ENCODE peak calls at places on chromosomes 11 and 22, in eight cellular contexts. O is epithelial cell of proximal tubule, Z is BE2C, D is AG10803, R is GM23338, S is AG04449, Q is body of pancreas, V is kidney. T is an unnamed sample.

GRCh38 chr22:39221999-39222686 is 22.6 kb downstream of the PDGFB start:
- DNase-seq in O (no peak), Z (no peak), D (no peak), R (no peak), S (no peak), Q (no peak), V (peak), T (no peak)

GRCh38 chr11:23252426-23252825 is 392.2 kb upstream of the CCDC179 start:
- DNase-seq in O (no peak), Z (no peak), D (no peak), R (no peak), S (no peak), Q (no peak), V (no peak), T (no peak)

GRCh38 chr11:75558939-75559843 is 2.9 kb upstream of the SERPINH1 start:
- DNase-seq in O (no peak), Z (no peak), D (peak), R (peak), S (no peak), Q (no peak), V (no peak), T (peak)

GRCh38 chr11:133659542-133660201 is 127.4 kb upstream of the OPCML start:
- DNase-seq in O (no peak), Z (no peak), D (no peak), R (peak), S (no peak), Q (no peak), V (no peak), T (no peak)

GRCh38 chr11:11537372-11537771 is 84.4 kb downstream of the GALNT18 start:
- DNase-seq in O (no peak), Z (no peak), D (no peak), R (no peak), S (no peak), Q (no peak), V (no peak), T (no peak)

GRCh38 chr11:2929880-2930704 is 872 bp upstream of the PHLDA2 start:
- DNase-seq in O (no peak), Z (no peak), D (peak), R (peak), S (no peak), Q (peak), V (peak), T (peak)

GRCh38 chr11:71452354-71453020 is 516 bp upstream of the NADSYN1 start:
- DNase-seq in O (no peak), Z (no peak), D (peak), R (peak), S (no peak), Q (peak), V (peak), T (peak)

GRCh38 chr11:19844806-19845205 is 132.2 kb downstream of the NAV2 start:
- DNase-seq in O (no peak), Z (no peak), D (no peak), R (no peak), S (no peak), Q (no peak), V (no peak), T (no peak)

GRCh38 chr11:27807594-27807993 is 107.3 kb upstream of the BDNF start:
- DNase-seq in O (no peak), Z (no peak), D (peak), R (no peak), S (peak), Q (no peak), V (no peak), T (peak)

GRCh38 chr11:204587-205109 is 2.6 kb downstream of the BET1L start:
- DNase-seq in O (no peak), Z (no peak), D (no peak), R (no peak), S (no peak), Q (peak), V (peak), T (no peak)

GRCh38 chr22:38697055-38697980 is 3.4 kb downstream of the JOSD1 start:
- DNase-seq in O (no peak), Z (no peak), D (peak), R (no peak), S (no peak), Q (no peak), V (no peak), T (peak)

GRCh38 chr11:118684187-118684586 is 4.7 kb upstream of the TREH start:
- DNase-seq in O (no peak), Z (no peak), D (no peak), R (no peak), S (no peak), Q (no peak), V (no peak), T (no peak)

GRCh38 chr11:108122166-108122628 is 830 bp downstream of the ACAT1 start:
- DNase-seq in O (no peak), Z (no peak), D (peak), R (peak), S (no peak), Q (peak), V (no peak), T (peak)

GRCh38 chr11:19311306-19312030 is 70.7 kb upstream of the E2F8 start:
- DNase-seq in O (no peak), Z (peak), D (peak), R (peak), S (no peak), Q (peak), V (no peak), T (peak)

GRCh38 chr11:17164361-17165246 is 43.2 kb downstream of the PIK3C2A start:
- DNase-seq in O (no peak), Z (no peak), D (peak), R (no peak), S (no peak), Q (no peak), V (no peak), T (peak)

DNA sequence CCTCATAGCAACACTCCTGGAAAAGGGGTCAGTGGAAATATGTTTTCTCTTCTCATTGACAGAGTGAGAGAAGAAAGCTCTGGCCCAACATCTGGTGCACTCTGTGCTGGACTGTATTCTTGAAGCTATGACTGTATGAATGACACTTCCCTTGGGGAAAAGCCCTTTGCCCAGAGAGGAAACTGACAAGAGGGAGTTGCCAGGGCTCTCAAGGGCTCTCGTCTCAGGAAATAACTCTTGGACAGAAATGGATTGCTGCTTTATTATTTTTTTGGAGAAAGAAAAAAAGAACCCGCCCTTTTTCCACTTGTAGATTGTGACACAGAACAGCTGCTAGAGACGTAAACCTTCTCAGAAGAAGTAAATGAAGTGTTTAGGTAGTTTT is 11.4 kb downstream of the ETS1 start:
- DNase-seq in O (no peak), Z (no peak), D (peak), R (no peak), S (no peak), Q (peak), V (no peak), T (peak)
- H3K4me3 ChIP-seq in O (no peak), Z (no peak), D (no peak), R (no peak), S (no peak), Q (no peak), V (no peak), T (no peak)

DNA sequence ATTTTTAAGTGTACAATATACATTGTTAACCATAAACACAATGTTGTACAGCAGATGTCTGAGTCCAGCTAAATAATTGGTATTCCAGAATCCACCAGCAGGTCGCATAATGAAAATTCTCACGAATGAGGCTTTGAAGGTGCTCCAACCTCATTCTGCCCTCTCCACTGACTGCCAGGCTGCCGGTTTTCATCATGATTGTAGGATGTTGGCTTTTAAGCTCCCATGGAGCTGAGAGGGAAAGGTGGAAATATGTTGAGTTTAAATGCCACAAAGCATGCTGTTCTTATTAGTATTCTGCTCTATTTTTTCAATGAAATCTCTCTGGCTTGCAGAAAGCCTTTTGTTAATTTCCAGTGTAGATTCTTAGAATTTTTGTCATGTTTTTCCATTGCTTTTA is 337.2 kb upstream of the DDI1 start:
- DNase-seq in O (no peak), Z (no peak), D (peak), R (peak), S (no peak), Q (no peak), V (no peak), T (peak)
- TF ChIP-seq CTCF in O (peak), Z (peak), D (peak), R (no peak), S (no peak), Q (peak), V (no peak), T (peak)

GRCh38 chr11:70381350-70381749 is 17.0 kb upstream of the CTTN start:
- DNase-seq in O (no peak), Z (no peak), D (no peak), R (no peak), S (no peak), Q (no peak), V (no peak), T (no peak)

GRCh38 chr11:70383664-70384395 is 14.5 kb upstream of the CTTN start:
- DNase-seq in O (no peak), Z (no peak), D (peak), R (no peak), S (no peak), Q (no peak), V (no peak), T (no peak)

GRCh38 chr11:70381872-70382842 is 16.2 kb upstream of the CTTN start:
- DNase-seq in O (no peak), Z (no peak), D (peak), R (peak), S (peak), Q (no peak), V (no peak), T (peak)

GRCh38 chr11:70387564-70387963 is 10.8 kb upstream of the CTTN start:
- DNase-seq in O (no peak), Z (no peak), D (no peak), R (no peak), S (no peak), Q (no peak), V (no peak), T (no peak)

DNA sequence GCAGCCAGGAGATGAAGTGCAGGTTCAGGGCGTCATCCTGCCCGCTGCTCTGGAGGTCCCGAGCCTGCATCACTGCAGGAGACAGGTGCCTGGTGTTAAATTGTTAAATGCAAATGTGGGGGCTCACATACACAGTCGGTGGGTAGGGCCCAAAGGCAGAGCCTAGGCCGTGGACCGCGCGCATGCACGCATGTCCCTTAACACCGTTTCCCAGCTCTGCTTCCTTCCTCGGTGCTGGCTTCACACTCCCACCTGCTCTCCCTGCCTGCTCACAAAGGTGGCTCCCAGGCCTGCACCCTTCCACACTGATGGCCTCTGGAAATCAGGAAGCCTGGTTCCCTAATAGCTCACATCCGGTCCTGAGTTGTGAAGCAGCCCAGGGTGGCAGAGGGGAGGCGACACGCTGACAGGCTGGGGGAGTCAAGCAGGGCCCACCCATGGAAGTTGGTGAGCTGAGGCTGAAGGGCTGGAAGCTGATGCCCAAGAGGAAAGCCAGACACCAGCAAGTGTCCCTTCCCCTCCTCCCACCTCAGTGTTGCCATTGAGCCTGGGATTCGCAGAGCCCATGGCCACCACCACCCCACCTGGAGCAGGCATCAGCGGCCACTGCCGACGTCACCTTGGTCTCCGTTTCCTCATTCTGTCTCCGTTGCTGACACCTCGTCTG is 13.7 kb upstream of the CTTN start:
- DNase-seq in O (no peak), Z (no peak), D (no peak), R (no peak), S (no peak), Q (no peak), V (no peak), T (no peak)
- H3K4me3 ChIP-seq in O (no peak), Z (no peak), D (no peak), R (no peak), S (no peak), Q (no peak), V (no peak), T (no peak)

GRCh38 chr11:1741741-1742140 is 8.7 kb downstream of the IFITM10 start:
- DNase-seq in O (no peak), Z (no peak), D (no peak), R (no peak), S (no peak), Q (no peak), V (no peak), T (no peak)
- TF ChIP-seq CTCF in O (no peak), Z (no peak), D (no peak), R (no peak), S (no peak), Q (no peak), V (no peak), T (no peak)